ENCODE peak calls at places on chromosome 15, in eight cellular contexts. R, U, A, Y, G, C, N and T are unnamed samples.

GRCh38 chr15:37059051-37059450 is 41.3 kb downstream of the MEIS2 start:
- DNase-seq in A (peak), R (no peak), U (peak), N (no peak), C (no peak), G (no peak), Y (no peak), T (no peak)

GRCh38 chr15:47184405-47185221 is 532.7 kb upstream of the SEMA6D start:
- DNase-seq in G (peak), C (no peak), N (no peak), A (no peak), R (peak), U (no peak), Y (peak), T (peak)

GRCh38 chr15:88505721-88506120 is 38.2 kb downstream of the MRPS11 start:
- DNase-seq in G (no peak), A (no peak), N (no peak), R (no peak), C (no peak), Y (no peak), U (no peak), T (no peak)

GRCh38 chr15:81012588-81012987 is 11.9 kb downstream of the TLNRD1 start:
- DNase-seq in G (no peak), Y (no peak), U (no peak), N (no peak), C (no peak), R (no peak), A (no peak), T (no peak)

GRCh38 chr15:66879511-66879910 is 177.5 kb downstream of the SMAD6 start:
- DNase-seq in G (no peak), Y (no peak), N (no peak), U (no peak), R (no peak), A (no peak), C (no peak), T (no peak)

GRCh38 chr15:76328962-76329361 is 7.6 kb upstream of the ISL2 start:
- DNase-seq in A (no peak), C (peak), N (peak), R (no peak), Y (no peak), G (no peak), U (no peak), T (peak)

GRCh38 chr15:90340345-90340744 is 11.7 kb upstream of the ZNF774 start:
- DNase-seq in Y (no peak), U (peak), G (no peak), N (no peak), R (no peak), A (no peak), C (no peak), T (no peak)

GRCh38 chr15:91649922-91650321 is 203.6 kb upstream of the SLCO3A1 start:
- DNase-seq in G (no peak), C (no peak), N (no peak), R (no peak), A (no peak), U (no peak), Y (no peak), T (no peak)

GRCh38 chr15:84142888-84143337 is 92.7 kb upstream of the GOLGA6L4 start:
- DNase-seq in R (peak), A (peak), G (peak), Y (peak), U (peak), C (peak), N (peak), T (peak)

GRCh38 chr15:67107014-67107812 is 41.8 kb downstream of the SMAD3 start:
- DNase-seq in A (peak), Y (no peak), G (peak), R (peak), N (peak), U (peak), C (no peak), T (no peak)

GRCh38 chr15:46416544-46416943 is 781.7 kb downstream of the SQOR start:
- DNase-seq in N (no peak), R (no peak), G (no peak), A (no peak), U (no peak), C (no peak), Y (no peak), T (peak)

GRCh38 chr15:34725565-34725964 is 29.2 kb downstream of the GJD2 start:
- DNase-seq in C (no peak), A (no peak), Y (no peak), U (no peak), R (no peak), G (no peak), N (no peak), T (no peak)

GRCh38 chr15:68791431-68792283 is 29.0 kb downstream of the ANP32A start:
- DNase-seq in N (no peak), U (no peak), R (no peak), G (no peak), C (no peak), A (no peak), Y (peak), T (no peak)

GRCh38 chr15:39230205-39230916 is 350.5 kb upstream of the THBS1 start:
- DNase-seq in N (no peak), U (no peak), C (no peak), R (peak), G (no peak), A (no peak), Y (no peak), T (peak)

GRCh38 chr15:92714071-92714456 is 58.5 kb upstream of the FAM174B start:
- DNase-seq in N (peak), R (peak), A (peak), G (peak), U (no peak), C (peak), Y (peak), T (peak)

GRCh38 chr15:37789881-37790280 is 144.6 kb upstream of the TMCO5A start:
- DNase-seq in R (no peak), G (no peak), C (no peak), U (no peak), N (peak), A (no peak), Y (no peak), T (no peak)

GRCh38 chr15:42405876-42406482 is 46.7 kb downstream of the CAPN3 start:
- DNase-seq in Y (no peak), C (no peak), N (no peak), R (no peak), A (no peak), G (no peak), U (no peak), T (no peak)

GRCh38 chr15:77568960-77569646 is 63.6 kb downstream of the LINGO1 start:
- DNase-seq in N (no peak), Y (no peak), U (no peak), A (peak), R (no peak), G (no peak), C (no peak), T (peak)